ENCODE peak calls at places on chromosome 16, in ten cellular contexts. One of them, this sample, is unnamed.

GRCh38 chr16:30700491-30700890 is 1.5 kb downstream of the SRCAP start:
- DNase-seq in activated naive CD8-positive, alpha-beta T cell treated with anti-CD3 and anti-CD28 coated beads for 36 hours: no peak
- DNase-seq in ELR: no peak
- DNase-seq in amniotic epithelial cell: peak; percentile 81
- DNase-seq in AG08396: peak; percentile 62
- DNase-seq in activated CD4-positive, alpha-beta T cell treated with anti-CD3 and anti-CD28 coated beads, Interleukin-2, amount 10 ng/mL, durations not matched to agents 7 days and 5 days: no peak
- DNase-seq in NCI-H774: no peak
- DNase-seq in NCI-H345: no peak
- DNase-seq in lower leg skin: no peak
- DNase-seq in fibroblast of gingiva: no peak
- DNase-seq in this sample: no peak

GRCh38 chr16:86978445-86979030 is 338.7 kb downstream of the C16orf95 start:
- DNase-seq in activated naive CD8-positive, alpha-beta T cell treated with anti-CD3 and anti-CD28 coated beads for 36 hours: no peak
- DNase-seq in ELR: no peak
- DNase-seq in amniotic epithelial cell: no peak
- DNase-seq in AG08396: no peak
- DNase-seq in activated CD4-positive, alpha-beta T cell treated with anti-CD3 and anti-CD28 coated beads, Interleukin-2, amount 10 ng/mL, durations not matched to agents 7 days and 5 days: no peak
- DNase-seq in NCI-H774: no peak
- DNase-seq in NCI-H345: no peak
- DNase-seq in lower leg skin: no peak
- DNase-seq in fibroblast of gingiva: no peak
- DNase-seq in this sample: no peak

GRCh38 chr16:67286441-67287235 is 7.3 kb downstream of the PLEKHG4 start:
- DNase-seq in activated naive CD8-positive, alpha-beta T cell treated with anti-CD3 and anti-CD28 coated beads for 36 hours: no peak
- DNase-seq in ELR: no peak
- DNase-seq in amniotic epithelial cell: no peak
- DNase-seq in AG08396: no peak
- DNase-seq in activated CD4-positive, alpha-beta T cell treated with anti-CD3 and anti-CD28 coated beads, Interleukin-2, amount 10 ng/mL, durations not matched to agents 7 days and 5 days: no peak
- DNase-seq in NCI-H774: no peak
- DNase-seq in NCI-H345: no peak
- DNase-seq in lower leg skin: no peak
- DNase-seq in fibroblast of gingiva: no peak
- DNase-seq in this sample: no peak

GRCh38 chr16:54933281-54934150 is 2.9 kb downstream of the IRX5 start:
- DNase-seq in activated naive CD8-positive, alpha-beta T cell treated with anti-CD3 and anti-CD28 coated beads for 36 hours: no peak
- DNase-seq in ELR: no peak
- DNase-seq in amniotic epithelial cell: no peak
- DNase-seq in AG08396: no peak
- DNase-seq in activated CD4-positive, alpha-beta T cell treated with anti-CD3 and anti-CD28 coated beads, Interleukin-2, amount 10 ng/mL, durations not matched to agents 7 days and 5 days: no peak
- DNase-seq in NCI-H774: no peak
- DNase-seq in NCI-H345: no peak
- DNase-seq in lower leg skin: no peak
- DNase-seq in fibroblast of gingiva: no peak
- DNase-seq in this sample: no peak

GRCh38 chr16:87369796-87370719 is 13.5 kb downstream of the FBXO31 start:
- DNase-seq in activated naive CD8-positive, alpha-beta T cell treated with anti-CD3 and anti-CD28 coated beads for 36 hours: no peak
- DNase-seq in ELR: no peak
- DNase-seq in amniotic epithelial cell: no peak
- DNase-seq in AG08396: no peak
- DNase-seq in activated CD4-positive, alpha-beta T cell treated with anti-CD3 and anti-CD28 coated beads, Interleukin-2, amount 10 ng/mL, durations not matched to agents 7 days and 5 days: no peak
- DNase-seq in NCI-H774: no peak
- DNase-seq in NCI-H345: no peak
- DNase-seq in lower leg skin: no peak
- DNase-seq in fibroblast of gingiva: no peak
- DNase-seq in this sample: no peak

GRCh38 chr16:78177927-78178326 is 78.5 kb downstream of the WWOX start:
- DNase-seq in activated naive CD8-positive, alpha-beta T cell treated with anti-CD3 and anti-CD28 coated beads for 36 hours: no peak
- DNase-seq in ELR: no peak
- DNase-seq in amniotic epithelial cell: no peak
- DNase-seq in AG08396: no peak
- DNase-seq in activated CD4-positive, alpha-beta T cell treated with anti-CD3 and anti-CD28 coated beads, Interleukin-2, amount 10 ng/mL, durations not matched to agents 7 days and 5 days: no peak
- DNase-seq in NCI-H774: no peak
- DNase-seq in NCI-H345: peak; percentile 34
- DNase-seq in lower leg skin: no peak
- DNase-seq in fibroblast of gingiva: no peak
- DNase-seq in this sample: peak; percentile 60

GRCh38 chr16:88914750-88915368 is 48.4 kb upstream of the PABPN1L start:
- DNase-seq in activated naive CD8-positive, alpha-beta T cell treated with anti-CD3 and anti-CD28 coated beads for 36 hours: no peak
- DNase-seq in ELR: no peak
- DNase-seq in amniotic epithelial cell: no peak
- DNase-seq in AG08396: peak; percentile 60
- DNase-seq in activated CD4-positive, alpha-beta T cell treated with anti-CD3 and anti-CD28 coated beads, Interleukin-2, amount 10 ng/mL, durations not matched to agents 7 days and 5 days: no peak
- DNase-seq in NCI-H774: no peak
- DNase-seq in NCI-H345: no peak
- DNase-seq in lower leg skin: no peak
- DNase-seq in fibroblast of gingiva: peak; percentile 88
- DNase-seq in this sample: peak; percentile 60

GRCh38 chr16:12215302-12216105 is 239.0 kb downstream of the SNX29 start:
- DNase-seq in activated naive CD8-positive, alpha-beta T cell treated with anti-CD3 and anti-CD28 coated beads for 36 hours: no peak
- DNase-seq in ELR: no peak
- DNase-seq in amniotic epithelial cell: no peak
- DNase-seq in AG08396: no peak
- DNase-seq in activated CD4-positive, alpha-beta T cell treated with anti-CD3 and anti-CD28 coated beads, Interleukin-2, amount 10 ng/mL, durations not matched to agents 7 days and 5 days: no peak
- DNase-seq in NCI-H774: no peak
- DNase-seq in NCI-H345: no peak
- DNase-seq in lower leg skin: no peak
- DNase-seq in fibroblast of gingiva: no peak
- DNase-seq in this sample: peak; percentile 15

GRCh38 chr16:49649013-49649785 is 206.7 kb downstream of the ZNF423 start:
- DNase-seq in activated naive CD8-positive, alpha-beta T cell treated with anti-CD3 and anti-CD28 coated beads for 36 hours: no peak
- DNase-seq in ELR: peak; percentile 15
- DNase-seq in amniotic epithelial cell: no peak
- DNase-seq in AG08396: no peak
- DNase-seq in activated CD4-positive, alpha-beta T cell treated with anti-CD3 and anti-CD28 coated beads, Interleukin-2, amount 10 ng/mL, durations not matched to agents 7 days and 5 days: no peak
- DNase-seq in NCI-H774: no peak
- DNase-seq in NCI-H345: no peak
- DNase-seq in lower leg skin: no peak
- DNase-seq in fibroblast of gingiva: no peak
- DNase-seq in this sample: no peak

GRCh38 chr16:30787613-30788378 is 791 bp upstream of the ZNF629 start:
- DNase-seq in activated naive CD8-positive, alpha-beta T cell treated with anti-CD3 and anti-CD28 coated beads for 36 hours: no peak
- DNase-seq in ELR: no peak
- DNase-seq in amniotic epithelial cell: no peak
- DNase-seq in AG08396: no peak
- DNase-seq in activated CD4-positive, alpha-beta T cell treated with anti-CD3 and anti-CD28 coated beads, Interleukin-2, amount 10 ng/mL, durations not matched to agents 7 days and 5 days: no peak
- DNase-seq in NCI-H774: no peak
- DNase-seq in NCI-H345: no peak
- DNase-seq in lower leg skin: no peak
- DNase-seq in fibroblast of gingiva: peak; percentile 30
- DNase-seq in this sample: no peak

GRCh38 chr16:14301150-14302030 is 230.3 kb downstream of the MRTFB start:
- DNase-seq in activated naive CD8-positive, alpha-beta T cell treated with anti-CD3 and anti-CD28 coated beads for 36 hours: peak; percentile 42
- DNase-seq in ELR: peak; percentile 55
- DNase-seq in amniotic epithelial cell: no peak
- DNase-seq in AG08396: no peak
- DNase-seq in activated CD4-positive, alpha-beta T cell treated with anti-CD3 and anti-CD28 coated beads, Interleukin-2, amount 10 ng/mL, durations not matched to agents 7 days and 5 days: peak; percentile 27
- DNase-seq in NCI-H774: no peak
- DNase-seq in NCI-H345: no peak
- DNase-seq in lower leg skin: no peak
- DNase-seq in fibroblast of gingiva: no peak
- DNase-seq in this sample: no peak

GRCh38 chr16:11143741-11144035 is 112.3 kb downstream of the SOCS1 start:
- DNase-seq in activated naive CD8-positive, alpha-beta T cell treated with anti-CD3 and anti-CD28 coated beads for 36 hours: no peak
- DNase-seq in ELR: no peak
- DNase-seq in amniotic epithelial cell: no peak
- DNase-seq in AG08396: no peak
- DNase-seq in activated CD4-positive, alpha-beta T cell treated with anti-CD3 and anti-CD28 coated beads, Interleukin-2, amount 10 ng/mL, durations not matched to agents 7 days and 5 days: no peak
- DNase-seq in NCI-H774: no peak
- DNase-seq in NCI-H345: no peak
- DNase-seq in lower leg skin: no peak
- DNase-seq in fibroblast of gingiva: no peak
- DNase-seq in this sample: no peak

GRCh38 chr16:78505544-78506371 is 406.3 kb downstream of the WWOX start:
- DNase-seq in activated naive CD8-positive, alpha-beta T cell treated with anti-CD3 and anti-CD28 coated beads for 36 hours: no peak
- DNase-seq in ELR: no peak
- DNase-seq in amniotic epithelial cell: no peak
- DNase-seq in AG08396: no peak
- DNase-seq in activated CD4-positive, alpha-beta T cell treated with anti-CD3 and anti-CD28 coated beads, Interleukin-2, amount 10 ng/mL, durations not matched to agents 7 days and 5 days: no peak
- DNase-seq in NCI-H774: no peak
- DNase-seq in NCI-H345: peak; percentile 40
- DNase-seq in lower leg skin: peak; percentile 88
- DNase-seq in fibroblast of gingiva: peak; percentile 10
- DNase-seq in this sample: no peak

GRCh38 chr16:56252835-56253234 is 61.5 kb downstream of the GNAO1 start:
- DNase-seq in activated naive CD8-positive, alpha-beta T cell treated with anti-CD3 and anti-CD28 coated beads for 36 hours: no peak
- DNase-seq in ELR: no peak
- DNase-seq in amniotic epithelial cell: no peak
- DNase-seq in AG08396: no peak
- DNase-seq in activated CD4-positive, alpha-beta T cell treated with anti-CD3 and anti-CD28 coated beads, Interleukin-2, amount 10 ng/mL, durations not matched to agents 7 days and 5 days: no peak
- DNase-seq in NCI-H774: no peak
- DNase-seq in NCI-H345: no peak
- DNase-seq in lower leg skin: no peak
- DNase-seq in fibroblast of gingiva: no peak
- DNase-seq in this sample: no peak

GRCh38 chr16:10114411-10114810 is 67.8 kb downstream of the GRIN2A start:
- DNase-seq in activated naive CD8-positive, alpha-beta T cell treated with anti-CD3 and anti-CD28 coated beads for 36 hours: no peak
- DNase-seq in ELR: peak; percentile 35
- DNase-seq in amniotic epithelial cell: no peak
- DNase-seq in AG08396: no peak
- DNase-seq in activated CD4-positive, alpha-beta T cell treated with anti-CD3 and anti-CD28 coated beads, Interleukin-2, amount 10 ng/mL, durations not matched to agents 7 days and 5 days: no peak
- DNase-seq in NCI-H774: no peak
- DNase-seq in NCI-H345: no peak
- DNase-seq in lower leg skin: no peak
- DNase-seq in fibroblast of gingiva: peak; percentile 63
- DNase-seq in this sample: no peak

GRCh38 chr16:86396918-86397317 is 113.4 kb upstream of the FOXF1 start:
- DNase-seq in activated naive CD8-positive, alpha-beta T cell treated with anti-CD3 and anti-CD28 coated beads for 36 hours: no peak
- DNase-seq in ELR: peak; percentile 96
- DNase-seq in amniotic epithelial cell: peak; percentile 93
- DNase-seq in AG08396: peak; percentile 77
- DNase-seq in activated CD4-positive, alpha-beta T cell treated with anti-CD3 and anti-CD28 coated beads, Interleukin-2, amount 10 ng/mL, durations not matched to agents 7 days and 5 days: no peak
- DNase-seq in NCI-H774: no peak
- DNase-seq in NCI-H345: no peak
- DNase-seq in lower leg skin: no peak
- DNase-seq in fibroblast of gingiva: peak; percentile 63
- DNase-seq in this sample: peak; percentile 77

GRCh38 chr16:30758988-30759461 is 2.8 kb downstream of the CFAP119 start:
- DNase-seq in activated naive CD8-positive, alpha-beta T cell treated with anti-CD3 and anti-CD28 coated beads for 36 hours: no peak
- DNase-seq in ELR: no peak
- DNase-seq in amniotic epithelial cell: no peak
- DNase-seq in AG08396: no peak
- DNase-seq in activated CD4-positive, alpha-beta T cell treated with anti-CD3 and anti-CD28 coated beads, Interleukin-2, amount 10 ng/mL, durations not matched to agents 7 days and 5 days: no peak
- DNase-seq in NCI-H774: no peak
- DNase-seq in NCI-H345: no peak
- DNase-seq in lower leg skin: no peak
- DNase-seq in fibroblast of gingiva: no peak
- DNase-seq in this sample: no peak

GRCh38 chr16:11253009-11253994 is 2.7 kb downstream of the SOCS1 start:
- DNase-seq in activated naive CD8-positive, alpha-beta T cell treated with anti-CD3 and anti-CD28 coated beads for 36 hours: peak; percentile 72
- DNase-seq in ELR: peak; percentile 70
- DNase-seq in amniotic epithelial cell: peak; percentile 37
- DNase-seq in AG08396: peak; percentile 50
- DNase-seq in activated CD4-positive, alpha-beta T cell treated with anti-CD3 and anti-CD28 coated beads, Interleukin-2, amount 10 ng/mL, durations not matched to agents 7 days and 5 days: peak; percentile 54
- DNase-seq in NCI-H774: no peak
- DNase-seq in NCI-H345: no peak
- DNase-seq in lower leg skin: no peak
- DNase-seq in fibroblast of gingiva: no peak
- DNase-seq in this sample: no peak

GRCh38 chr16:3401719-3402397 is 843 bp downstream of the ZNF174 start:
- DNase-seq in activated naive CD8-positive, alpha-beta T cell treated with anti-CD3 and anti-CD28 coated beads for 36 hours: no peak
- DNase-seq in ELR: peak; percentile 18
- DNase-seq in amniotic epithelial cell: peak; percentile 15
- DNase-seq in AG08396: peak; percentile 36
- DNase-seq in activated CD4-positive, alpha-beta T cell treated with anti-CD3 and anti-CD28 coated beads, Interleukin-2, amount 10 ng/mL, durations not matched to agents 7 days and 5 days: no peak
- DNase-seq in NCI-H774: no peak
- DNase-seq in NCI-H345: no peak
- DNase-seq in lower leg skin: no peak
- DNase-seq in fibroblast of gingiva: no peak
- DNase-seq in this sample: peak; percentile 34

GRCh38 chr16:17395849-17396480 is 74.8 kb downstream of the XYLT1 start:
- DNase-seq in activated naive CD8-positive, alpha-beta T cell treated with anti-CD3 and anti-CD28 coated beads for 36 hours: no peak
- DNase-seq in ELR: no peak
- DNase-seq in amniotic epithelial cell: no peak
- DNase-seq in AG08396: no peak
- DNase-seq in activated CD4-positive, alpha-beta T cell treated with anti-CD3 and anti-CD28 coated beads, Interleukin-2, amount 10 ng/mL, durations not matched to agents 7 days and 5 days: no peak
- DNase-seq in NCI-H774: no peak
- DNase-seq in NCI-H345: no peak
- DNase-seq in lower leg skin: peak; percentile 76
- DNase-seq in fibroblast of gingiva: peak; percentile 29
- DNase-seq in this sample: no peak

GRCh38 chr16:10253344-10253855 is 71.2 kb upstream of the GRIN2A start:
- DNase-seq in activated naive CD8-positive, alpha-beta T cell treated with anti-CD3 and anti-CD28 coated beads for 36 hours: no peak
- DNase-seq in ELR: no peak
- DNase-seq in amniotic epithelial cell: no peak
- DNase-seq in AG08396: no peak
- DNase-seq in activated CD4-positive, alpha-beta T cell treated with anti-CD3 and anti-CD28 coated beads, Interleukin-2, amount 10 ng/mL, durations not matched to agents 7 days and 5 days: no peak
- DNase-seq in NCI-H774: no peak
- DNase-seq in NCI-H345: no peak
- DNase-seq in lower leg skin: no peak
- DNase-seq in fibroblast of gingiva: no peak
- DNase-seq in this sample: no peak

GRCh38 chr16:17331071-17331521 is 139.7 kb downstream of the XYLT1 start:
- DNase-seq in activated naive CD8-positive, alpha-beta T cell treated with anti-CD3 and anti-CD28 coated beads for 36 hours: no peak
- DNase-seq in ELR: no peak
- DNase-seq in amniotic epithelial cell: no peak
- DNase-seq in AG08396: no peak
- DNase-seq in activated CD4-positive, alpha-beta T cell treated with anti-CD3 and anti-CD28 coated beads, Interleukin-2, amount 10 ng/mL, durations not matched to agents 7 days and 5 days: no peak
- DNase-seq in NCI-H774: no peak
- DNase-seq in NCI-H345: no peak
- DNase-seq in lower leg skin: peak; percentile 93
- DNase-seq in fibroblast of gingiva: peak; percentile 59
- DNase-seq in this sample: no peak

GRCh38 chr16:70697601-70698170 is 11.8 kb upstream of the MTSS2 start:
- DNase-seq in activated naive CD8-positive, alpha-beta T cell treated with anti-CD3 and anti-CD28 coated beads for 36 hours: no peak
- DNase-seq in ELR: peak; percentile 87
- DNase-seq in amniotic epithelial cell: no peak
- DNase-seq in AG08396: no peak
- DNase-seq in activated CD4-positive, alpha-beta T cell treated with anti-CD3 and anti-CD28 coated beads, Interleukin-2, amount 10 ng/mL, durations not matched to agents 7 days and 5 days: no peak
- DNase-seq in NCI-H774: no peak
- DNase-seq in NCI-H345: no peak
- DNase-seq in lower leg skin: no peak
- DNase-seq in fibroblast of gingiva: peak; percentile 34
- DNase-seq in this sample: no peak

GRCh38 chr16:87735270-87736002 is 30.4 kb downstream of the KLHDC4 start:
- DNase-seq in activated naive CD8-positive, alpha-beta T cell treated with anti-CD3 and anti-CD28 coated beads for 36 hours: no peak
- DNase-seq in ELR: no peak
- DNase-seq in amniotic epithelial cell: no peak
- DNase-seq in AG08396: no peak
- DNase-seq in activated CD4-positive, alpha-beta T cell treated with anti-CD3 and anti-CD28 coated beads, Interleukin-2, amount 10 ng/mL, durations not matched to agents 7 days and 5 days: no peak
- DNase-seq in NCI-H774: no peak
- DNase-seq in NCI-H345: no peak
- DNase-seq in lower leg skin: no peak
- DNase-seq in fibroblast of gingiva: no peak
- DNase-seq in this sample: no peak

GRCh38 chr16:67431077-67431804 is at the start of gene HSD11B2:
- DNase-seq in activated naive CD8-positive, alpha-beta T cell treated with anti-CD3 and anti-CD28 coated beads for 36 hours: peak; percentile 42
- DNase-seq in ELR: peak; percentile 63
- DNase-seq in amniotic epithelial cell: peak; percentile 26
- DNase-seq in AG08396: peak; percentile 86
- DNase-seq in activated CD4-positive, alpha-beta T cell treated with anti-CD3 and anti-CD28 coated beads, Interleukin-2, amount 10 ng/mL, durations not matched to agents 7 days and 5 days: peak; percentile 16
- DNase-seq in NCI-H774: peak; percentile 8
- DNase-seq in NCI-H345: peak; percentile 63
- DNase-seq in lower leg skin: peak; percentile 91
- DNase-seq in fibroblast of gingiva: peak; percentile 49
- DNase-seq in this sample: peak; percentile 68

GRCh38 chr16:11963706-11964105 is 1.3 kb upstream of the TNFRSF17 start:
- DNase-seq in activated naive CD8-positive, alpha-beta T cell treated with anti-CD3 and anti-CD28 coated beads for 36 hours: no peak
- DNase-seq in ELR: no peak
- DNase-seq in amniotic epithelial cell: no peak
- DNase-seq in AG08396: no peak
- DNase-seq in activated CD4-positive, alpha-beta T cell treated with anti-CD3 and anti-CD28 coated beads, Interleukin-2, amount 10 ng/mL, durations not matched to agents 7 days and 5 days: no peak
- DNase-seq in NCI-H774: no peak
- DNase-seq in NCI-H345: no peak
- DNase-seq in lower leg skin: peak; percentile 50
- DNase-seq in fibroblast of gingiva: no peak
- DNase-seq in this sample: no peak

GRCh38 chr16:85383836-85384825 is 229.0 kb upstream of the GSE1 start:
- DNase-seq in activated naive CD8-positive, alpha-beta T cell treated with anti-CD3 and anti-CD28 coated beads for 36 hours: no peak
- DNase-seq in ELR: no peak
- DNase-seq in amniotic epithelial cell: no peak
- DNase-seq in AG08396: no peak
- DNase-seq in activated CD4-positive, alpha-beta T cell treated with anti-CD3 and anti-CD28 coated beads, Interleukin-2, amount 10 ng/mL, durations not matched to agents 7 days and 5 days: no peak
- DNase-seq in NCI-H774: no peak
- DNase-seq in NCI-H345: peak; percentile 51
- DNase-seq in lower leg skin: no peak
- DNase-seq in fibroblast of gingiva: no peak
- DNase-seq in this sample: no peak

GRCh38 chr16:64532117-64532516 is 589.7 kb downstream of the CDH11 start:
- DNase-seq in activated naive CD8-positive, alpha-beta T cell treated with anti-CD3 and anti-CD28 coated beads for 36 hours: no peak
- DNase-seq in ELR: no peak
- DNase-seq in amniotic epithelial cell: no peak
- DNase-seq in AG08396: no peak
- DNase-seq in activated CD4-positive, alpha-beta T cell treated with anti-CD3 and anti-CD28 coated beads, Interleukin-2, amount 10 ng/mL, durations not matched to agents 7 days and 5 days: no peak
- DNase-seq in NCI-H774: no peak
- DNase-seq in NCI-H345: no peak
- DNase-seq in lower leg skin: no peak
- DNase-seq in fibroblast of gingiva: no peak
- DNase-seq in this sample: no peak